ENCODE peak calls at places on chromosomes 11 and 22, in eight cellular contexts. One of them, this sample, is unnamed.

GRCh38 chr11:73869234-73869949 is 7.3 kb downstream of the COA4 start:
- DNase-seq in sigmoid colon: no peak
- DNase-seq in left ventricle myocardium inferior: no peak
- DNase-seq in choroid plexus epithelial cell: peak; percentile 12
- DNase-seq in pancreas: no peak
- DNase-seq in right lobe of liver: peak; percentile 56
- DNase-seq in cardiac fibroblast: peak; percentile 15
- DNase-seq in tibial nerve: no peak
- DNase-seq in this sample: no peak

GRCh38 chr11:116421529-116422185 is 351.1 kb downstream of the BUD13 start:
- DNase-seq in pancreas: no peak
- DNase-seq in choroid plexus epithelial cell: no peak
- DNase-seq in right lobe of liver: no peak
- DNase-seq in left ventricle myocardium inferior: no peak
- DNase-seq in cardiac fibroblast: no peak
- DNase-seq in sigmoid colon: peak; percentile 52
- DNase-seq in tibial nerve: no peak
- DNase-seq in this sample: no peak

GRCh38 chr22:42649261-42650056 is at the start of gene CYB5R3:
- DNase-seq in right lobe of liver: peak; percentile 84
- DNase-seq in sigmoid colon: peak; percentile 92
- DNase-seq in pancreas: peak; percentile 90
- DNase-seq in tibial nerve: peak; percentile 68
- DNase-seq in choroid plexus epithelial cell: peak; percentile 86
- DNase-seq in left ventricle myocardium inferior: peak; percentile 89
- DNase-seq in cardiac fibroblast: peak; percentile 82
- DNase-seq in this sample: no peak

GRCh38 chr22:23565942-23566715 is 14.0 kb downstream of the IGLL1 start:
- DNase-seq in sigmoid colon: peak; percentile 51
- DNase-seq in right lobe of liver: no peak
- DNase-seq in pancreas: peak; percentile 69
- DNase-seq in cardiac fibroblast: no peak
- DNase-seq in left ventricle myocardium inferior: no peak
- DNase-seq in tibial nerve: no peak
- DNase-seq in choroid plexus epithelial cell: no peak
- DNase-seq in this sample: no peak

GRCh38 chr11:61516675-61517516 is 8.3 kb downstream of the LRRC10B start:
- DNase-seq in pancreas: peak; percentile 77
- DNase-seq in tibial nerve: peak; percentile 44
- DNase-seq in cardiac fibroblast: peak; percentile 33
- DNase-seq in sigmoid colon: no peak
- DNase-seq in right lobe of liver: no peak
- DNase-seq in left ventricle myocardium inferior: no peak
- DNase-seq in choroid plexus epithelial cell: peak; percentile 34
- DNase-seq in this sample: no peak

GRCh38 chr11:133350045-133350444 is 182.3 kb downstream of the OPCML start:
- DNase-seq in sigmoid colon: no peak
- DNase-seq in left ventricle myocardium inferior: no peak
- DNase-seq in tibial nerve: no peak
- DNase-seq in cardiac fibroblast: no peak
- DNase-seq in choroid plexus epithelial cell: no peak
- DNase-seq in right lobe of liver: no peak
- DNase-seq in pancreas: no peak
- DNase-seq in this sample: no peak

GRCh38 chr11:76379811-76380160 is 1.1 kb downstream of the THAP12 start:
- DNase-seq in right lobe of liver: no peak
- DNase-seq in pancreas: no peak
- DNase-seq in choroid plexus epithelial cell: no peak
- DNase-seq in tibial nerve: no peak
- DNase-seq in sigmoid colon: no peak
- DNase-seq in left ventricle myocardium inferior: no peak
- DNase-seq in cardiac fibroblast: no peak
- DNase-seq in this sample: no peak

GRCh38 chr11:116687458-116688201 is 85.2 kb downstream of the BUD13 start:
- DNase-seq in choroid plexus epithelial cell: no peak
- DNase-seq in pancreas: no peak
- DNase-seq in right lobe of liver: no peak
- DNase-seq in sigmoid colon: peak; percentile 48
- DNase-seq in left ventricle myocardium inferior: no peak
- DNase-seq in tibial nerve: no peak
- DNase-seq in cardiac fibroblast: no peak
- DNase-seq in this sample: no peak

GRCh38 chr11:130002352-130002845 is at the start of gene PRDM10:
- DNase-seq in left ventricle myocardium inferior: peak; percentile 93
- DNase-seq in pancreas: peak; percentile 92
- DNase-seq in choroid plexus epithelial cell: peak; percentile 94
- DNase-seq in tibial nerve: peak; percentile 91
- DNase-seq in right lobe of liver: peak; percentile 96
- DNase-seq in cardiac fibroblast: peak; percentile 94
- DNase-seq in sigmoid colon: peak; percentile 96
- DNase-seq in this sample: peak; percentile 52

GRCh38 chr11:64916848-64917662 is at the start of gene ATG2A:
- DNase-seq in left ventricle myocardium inferior: peak; percentile 99
- DNase-seq in pancreas: peak; percentile 99
- DNase-seq in cardiac fibroblast: peak; percentile 100
- DNase-seq in right lobe of liver: peak; percentile 100
- DNase-seq in sigmoid colon: peak; percentile 100
- DNase-seq in tibial nerve: peak; percentile 99
- DNase-seq in choroid plexus epithelial cell: peak; percentile 100
- DNase-seq in this sample: peak; percentile 98

GRCh38 chr22:30304495-30305244 is 15.4 kb upstream of the CASTOR1 start:
- DNase-seq in cardiac fibroblast: no peak
- DNase-seq in tibial nerve: no peak
- DNase-seq in right lobe of liver: peak; percentile 51
- DNase-seq in choroid plexus epithelial cell: no peak
- DNase-seq in pancreas: no peak
- DNase-seq in sigmoid colon: no peak
- DNase-seq in left ventricle myocardium inferior: no peak
- DNase-seq in this sample: no peak

GRCh38 chr22:36612458-36612857 is 83.5 kb upstream of the EIF3D start:
- DNase-seq in choroid plexus epithelial cell: no peak
- DNase-seq in tibial nerve: no peak
- DNase-seq in sigmoid colon: no peak
- DNase-seq in cardiac fibroblast: no peak
- DNase-seq in left ventricle myocardium inferior: no peak
- DNase-seq in pancreas: no peak
- DNase-seq in right lobe of liver: no peak
- DNase-seq in this sample: no peak

GRCh38 chr11:115363426-115363825 is 140.8 kb downstream of the CADM1 start:
- DNase-seq in left ventricle myocardium inferior: no peak
- DNase-seq in tibial nerve: no peak
- DNase-seq in sigmoid colon: no peak
- DNase-seq in choroid plexus epithelial cell: no peak
- DNase-seq in pancreas: no peak
- DNase-seq in right lobe of liver: no peak
- DNase-seq in cardiac fibroblast: no peak
- DNase-seq in this sample: peak; percentile 6

GRCh38 chr11:82864268-82864667 is 36.0 kb downstream of the PRCP start:
- DNase-seq in pancreas: no peak
- DNase-seq in cardiac fibroblast: peak; percentile 76
- DNase-seq in left ventricle myocardium inferior: peak; percentile 20
- DNase-seq in right lobe of liver: peak; percentile 54
- DNase-seq in sigmoid colon: peak; percentile 81
- DNase-seq in tibial nerve: peak; percentile 69
- DNase-seq in choroid plexus epithelial cell: peak; percentile 92
- DNase-seq in this sample: peak; percentile 63

GRCh38 chr22:37009490-37009889 is 9.8 kb downstream of the TST start:
- DNase-seq in tibial nerve: no peak
- DNase-seq in right lobe of liver: peak; percentile 35
- DNase-seq in pancreas: no peak
- DNase-seq in sigmoid colon: no peak
- DNase-seq in left ventricle myocardium inferior: no peak
- DNase-seq in cardiac fibroblast: no peak
- DNase-seq in choroid plexus epithelial cell: no peak
- DNase-seq in this sample: no peak

GRCh38 chr22:39938509-39938908 is 21.7 kb upstream of the TMA7B start:
- DNase-seq in pancreas: no peak
- DNase-seq in sigmoid colon: no peak
- DNase-seq in cardiac fibroblast: no peak
- DNase-seq in left ventricle myocardium inferior: no peak
- DNase-seq in right lobe of liver: no peak
- DNase-seq in choroid plexus epithelial cell: no peak
- DNase-seq in tibial nerve: no peak
- DNase-seq in this sample: no peak

GRCh38 chr11:60831501-60832079 is 10.3 kb upstream of the CCDC86 start:
- DNase-seq in pancreas: no peak
- DNase-seq in sigmoid colon: no peak
- DNase-seq in left ventricle myocardium inferior: no peak
- DNase-seq in cardiac fibroblast: peak; percentile 65
- DNase-seq in right lobe of liver: no peak
- DNase-seq in choroid plexus epithelial cell: no peak
- DNase-seq in tibial nerve: no peak
- DNase-seq in this sample: no peak

GRCh38 chr11:46697303-46697702 is 3.1 kb downstream of the ARHGAP1 start:
- DNase-seq in sigmoid colon: no peak
- DNase-seq in left ventricle myocardium inferior: peak; percentile 43
- DNase-seq in choroid plexus epithelial cell: peak; percentile 39
- DNase-seq in cardiac fibroblast: no peak
- DNase-seq in tibial nerve: no peak
- DNase-seq in pancreas: no peak
- DNase-seq in right lobe of liver: no peak
- DNase-seq in this sample: no peak

GRCh38 chr11:7892751-7893356 is 38.2 kb downstream of the OR10A6 start:
- DNase-seq in left ventricle myocardium inferior: no peak
- DNase-seq in choroid plexus epithelial cell: peak; percentile 83
- DNase-seq in tibial nerve: no peak
- DNase-seq in pancreas: no peak
- DNase-seq in right lobe of liver: no peak
- DNase-seq in cardiac fibroblast: peak; percentile 82
- DNase-seq in sigmoid colon: no peak
- DNase-seq in this sample: no peak

GRCh38 chr22:49258107-49259010 is 569.3 kb downstream of the BRD1 start:
- DNase-seq in tibial nerve: no peak
- DNase-seq in cardiac fibroblast: no peak
- DNase-seq in sigmoid colon: no peak
- DNase-seq in right lobe of liver: peak; percentile 12
- DNase-seq in left ventricle myocardium inferior: no peak
- DNase-seq in choroid plexus epithelial cell: no peak
- DNase-seq in pancreas: peak; percentile 21
- DNase-seq in this sample: no peak

GRCh38 chr22:40966683-40967082 is 15.5 kb downstream of the RBX1 start:
- DNase-seq in cardiac fibroblast: no peak
- DNase-seq in left ventricle myocardium inferior: no peak
- DNase-seq in right lobe of liver: no peak
- DNase-seq in tibial nerve: no peak
- DNase-seq in pancreas: no peak
- DNase-seq in choroid plexus epithelial cell: no peak
- DNase-seq in sigmoid colon: peak; percentile 8
- DNase-seq in this sample: no peak

GRCh38 chr11:77402218-77402556 is 71.7 kb downstream of the PAK1 start:
- DNase-seq in sigmoid colon: no peak
- DNase-seq in cardiac fibroblast: no peak
- DNase-seq in tibial nerve: no peak
- DNase-seq in pancreas: no peak
- DNase-seq in right lobe of liver: no peak
- DNase-seq in choroid plexus epithelial cell: no peak
- DNase-seq in left ventricle myocardium inferior: no peak
- DNase-seq in this sample: no peak

GRCh38 chr11:45919276-45919675 is 1.6 kb upstream of the PEX16 start:
- DNase-seq in left ventricle myocardium inferior: no peak
- DNase-seq in choroid plexus epithelial cell: no peak
- DNase-seq in sigmoid colon: peak; percentile 54
- DNase-seq in pancreas: peak; percentile 30
- DNase-seq in right lobe of liver: no peak
- DNase-seq in cardiac fibroblast: no peak
- DNase-seq in tibial nerve: no peak
- DNase-seq in this sample: no peak

GRCh38 chr11:71433648-71434450 is 14.3 kb downstream of the DHCR7 start:
- DNase-seq in choroid plexus epithelial cell: peak; percentile 62
- DNase-seq in right lobe of liver: peak; percentile 88
- DNase-seq in pancreas: no peak
- DNase-seq in tibial nerve: peak; percentile 52
- DNase-seq in left ventricle myocardium inferior: peak; percentile 58
- DNase-seq in cardiac fibroblast: peak; percentile 47
- DNase-seq in sigmoid colon: no peak
- DNase-seq in this sample: no peak

DNA sequence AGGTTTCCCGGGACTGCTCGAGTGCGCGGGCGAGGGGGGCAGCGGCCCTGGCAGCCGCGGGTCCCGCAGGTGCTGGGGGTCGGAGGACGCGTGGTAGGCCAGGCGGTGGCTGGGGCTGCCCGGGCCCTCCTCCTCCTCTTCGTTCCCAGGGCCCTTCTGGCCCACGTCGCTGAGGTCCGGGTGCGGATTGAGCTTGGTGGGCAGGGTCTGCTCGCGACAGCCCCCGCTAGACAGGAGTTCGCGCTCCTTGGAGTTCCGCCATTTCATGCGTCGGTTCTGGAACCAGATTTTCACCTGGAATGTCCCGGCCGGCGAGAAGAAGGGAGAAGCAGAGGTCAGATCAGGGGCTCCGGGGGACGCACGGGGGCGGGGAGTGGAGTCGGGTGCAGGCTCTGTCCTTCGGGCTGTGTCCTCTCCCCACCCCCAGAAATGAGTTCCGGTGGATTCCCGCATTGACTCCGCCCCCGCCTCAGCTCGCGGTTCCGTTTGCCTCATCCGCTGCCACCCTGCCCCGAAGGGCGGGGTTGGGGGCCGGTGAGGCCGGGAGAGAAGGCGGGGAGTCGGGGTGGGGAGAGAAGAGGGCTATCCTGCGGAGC is 3.9 kb downstream of the DBX1 start:
- DNase-seq in pancreas: no peak
- DNase-seq in sigmoid colon: no peak
- DNase-seq in right lobe of liver: no peak
- DNase-seq in left ventricle myocardium inferior: no peak
- DNase-seq in cardiac fibroblast: no peak
- DNase-seq in choroid plexus epithelial cell: no peak
- DNase-seq in tibial nerve: no peak
- DNase-seq in this sample: no peak
- H3K4me3 ChIP-seq in pancreas: peak overlapping the region; percentile 16
- H3K4me3 ChIP-seq in sigmoid colon: no peak overlapping the region
- H3K4me3 ChIP-seq in right lobe of liver: no peak overlapping the region
- H3K4me3 ChIP-seq in left ventricle myocardium inferior: peak overlapping the region; percentile 52
- H3K4me3 ChIP-seq in cardiac fibroblast: no peak overlapping the region
- H3K4me3 ChIP-seq in choroid plexus epithelial cell: no peak overlapping the region
- H3K4me3 ChIP-seq in tibial nerve: no peak overlapping the region
- H3K4me3 ChIP-seq in this sample: peak overlapping the region; percentile 6

GRCh38 chr11:63888170-63889086 is 28.5 kb downstream of the RCOR2 start:
- DNase-seq in cardiac fibroblast: peak; percentile 66
- DNase-seq in left ventricle myocardium inferior: peak; percentile 44
- DNase-seq in sigmoid colon: peak; percentile 81
- DNase-seq in choroid plexus epithelial cell: peak; percentile 65
- DNase-seq in pancreas: peak; percentile 75
- DNase-seq in tibial nerve: peak; percentile 29
- DNase-seq in right lobe of liver: peak; percentile 82
- DNase-seq in this sample: peak; percentile 45
- H3K4me3 ChIP-seq in cardiac fibroblast: peak overlapping the region; percentile 32
- H3K4me3 ChIP-seq in left ventricle myocardium inferior: peak overlapping the region; percentile 58
- H3K4me3 ChIP-seq in sigmoid colon: peak overlapping the region; percentile 10
- H3K4me3 ChIP-seq in choroid plexus epithelial cell: peak overlapping the region; percentile 23
- H3K4me3 ChIP-seq in pancreas: peak overlapping the region; percentile 34
- H3K4me3 ChIP-seq in tibial nerve: no peak overlapping the region
- H3K4me3 ChIP-seq in right lobe of liver: peak overlapping the region; percentile 56
- H3K4me3 ChIP-seq in this sample: peak overlapping the region; percentile 53

GRCh38 chr11:79375818-79376550 is 64.8 kb downstream of the TENM4 start:
- DNase-seq in sigmoid colon: no peak
- DNase-seq in pancreas: no peak
- DNase-seq in left ventricle myocardium inferior: no peak
- DNase-seq in tibial nerve: no peak
- DNase-seq in right lobe of liver: no peak
- DNase-seq in choroid plexus epithelial cell: no peak
- DNase-seq in cardiac fibroblast: no peak
- DNase-seq in this sample: no peak
- H3K4me3 ChIP-seq in sigmoid colon: no peak overlapping the region
- H3K4me3 ChIP-seq in pancreas: no peak overlapping the region
- H3K4me3 ChIP-seq in left ventricle myocardium inferior: no peak overlapping the region
- H3K4me3 ChIP-seq in tibial nerve: no peak overlapping the region
- H3K4me3 ChIP-seq in right lobe of liver: no peak overlapping the region
- H3K4me3 ChIP-seq in choroid plexus epithelial cell: no peak overlapping the region
- H3K4me3 ChIP-seq in cardiac fibroblast: no peak overlapping the region
- H3K4me3 ChIP-seq in this sample: no peak overlapping the region

GRCh38 chr11:58573451-58574104 is 2.1 kb downstream of the LPXN start:
- DNase-seq in sigmoid colon: peak; percentile 83
- DNase-seq in choroid plexus epithelial cell: peak; percentile 86
- DNase-seq in tibial nerve: peak; percentile 75
- DNase-seq in right lobe of liver: no peak
- DNase-seq in pancreas: no peak
- DNase-seq in left ventricle myocardium inferior: peak; percentile 47
- DNase-seq in cardiac fibroblast: peak; percentile 93
- DNase-seq in this sample: peak; percentile 41
- H3K4me3 ChIP-seq in sigmoid colon: no peak overlapping the region
- H3K4me3 ChIP-seq in choroid plexus epithelial cell: peak overlapping the region; percentile 6
- H3K4me3 ChIP-seq in tibial nerve: no peak overlapping the region
- H3K4me3 ChIP-seq in right lobe of liver: no peak overlapping the region
- H3K4me3 ChIP-seq in pancreas: no peak overlapping the region
- H3K4me3 ChIP-seq in left ventricle myocardium inferior: no peak overlapping the region
- H3K4me3 ChIP-seq in cardiac fibroblast: no peak overlapping the region
- H3K4me3 ChIP-seq in this sample: no peak overlapping the region